ENCODE peak calls at places on chromosomes 6 and 20, in five cellular contexts. One of them, this sample, is unnamed.

GRCh38 chr20:4449977-4450715 is 271.6 kb upstream of the PRND start:
- DNase-seq in activated naive CD4-positive, alpha-beta T cell treated with anti-CD3 and anti-CD28 coated beads for 36 hours: no peak
- DNase-seq in IMR-90: peak; percentile 71
- DNase-seq in astrocyte: peak; percentile 47
- DNase-seq in stromal cell of bone marrow: no peak
- DNase-seq in this sample: peak; percentile 93

GRCh38 chr6:148711833-148712653 is 34.8 kb upstream of the UST start:
- DNase-seq in stromal cell of bone marrow: no peak
- DNase-seq in activated naive CD4-positive, alpha-beta T cell treated with anti-CD3 and anti-CD28 coated beads for 36 hours: no peak
- DNase-seq in astrocyte: peak; percentile 6
- DNase-seq in IMR-90: peak; percentile 57
- DNase-seq in this sample: no peak

GRCh38 chr20:61895016-61895415 is 170.7 kb downstream of the TAF4 start:
- DNase-seq in activated naive CD4-positive, alpha-beta T cell treated with anti-CD3 and anti-CD28 coated beads for 36 hours: no peak
- DNase-seq in stromal cell of bone marrow: no peak
- DNase-seq in astrocyte: no peak
- DNase-seq in IMR-90: no peak
- DNase-seq in this sample: no peak

GRCh38 chr20:49515588-49515987 is 33.1 kb upstream of the KCNB1 start:
- DNase-seq in IMR-90: no peak
- DNase-seq in stromal cell of bone marrow: no peak
- DNase-seq in astrocyte: no peak
- DNase-seq in activated naive CD4-positive, alpha-beta T cell treated with anti-CD3 and anti-CD28 coated beads for 36 hours: no peak
- DNase-seq in this sample: no peak

GRCh38 chr6:136959471-136959891 is 37.4 kb downstream of the SLC35D3 start:
- DNase-seq in IMR-90: no peak
- DNase-seq in astrocyte: no peak
- DNase-seq in stromal cell of bone marrow: no peak
- DNase-seq in activated naive CD4-positive, alpha-beta T cell treated with anti-CD3 and anti-CD28 coated beads for 36 hours: no peak
- DNase-seq in this sample: no peak

GRCh38 chr6:32922083-32922482 is 18.7 kb downstream of the HLA-DMB start:
- DNase-seq in activated naive CD4-positive, alpha-beta T cell treated with anti-CD3 and anti-CD28 coated beads for 36 hours: no peak
- DNase-seq in IMR-90: no peak
- DNase-seq in stromal cell of bone marrow: no peak
- DNase-seq in astrocyte: no peak
- DNase-seq in this sample: no peak

GRCh38 chr20:17710379-17711305 is 10.9 kb downstream of the BANF2 start:
- DNase-seq in astrocyte: no peak
- DNase-seq in stromal cell of bone marrow: no peak
- DNase-seq in activated naive CD4-positive, alpha-beta T cell treated with anti-CD3 and anti-CD28 coated beads for 36 hours: no peak
- DNase-seq in IMR-90: peak; percentile 34
- DNase-seq in this sample: peak; percentile 20

GRCh38 chr6:110338820-110339470 is 19.2 kb downstream of the METTL24 start:
- DNase-seq in astrocyte: no peak
- DNase-seq in stromal cell of bone marrow: no peak
- DNase-seq in activated naive CD4-positive, alpha-beta T cell treated with anti-CD3 and anti-CD28 coated beads for 36 hours: no peak
- DNase-seq in IMR-90: peak; percentile 37
- DNase-seq in this sample: peak; percentile 70

GRCh38 chr6:98487612-98488011 is 346.8 kb upstream of the POU3F2 start:
- DNase-seq in stromal cell of bone marrow: no peak
- DNase-seq in activated naive CD4-positive, alpha-beta T cell treated with anti-CD3 and anti-CD28 coated beads for 36 hours: no peak
- DNase-seq in IMR-90: no peak
- DNase-seq in astrocyte: no peak
- DNase-seq in this sample: no peak

GRCh38 chr6:105872244-105872643 is 213.9 kb upstream of the PRDM1 start:
- DNase-seq in IMR-90: peak; percentile 19
- DNase-seq in activated naive CD4-positive, alpha-beta T cell treated with anti-CD3 and anti-CD28 coated beads for 36 hours: no peak
- DNase-seq in stromal cell of bone marrow: no peak
- DNase-seq in astrocyte: no peak
- DNase-seq in this sample: no peak

GRCh38 chr20:57613481-57613921 is 6.7 kb downstream of the ZBP1 start:
- DNase-seq in activated naive CD4-positive, alpha-beta T cell treated with anti-CD3 and anti-CD28 coated beads for 36 hours: no peak
- DNase-seq in stromal cell of bone marrow: no peak
- DNase-seq in astrocyte: no peak
- DNase-seq in IMR-90: no peak
- DNase-seq in this sample: no peak

GRCh38 chr6:138086573-138087196 is 20.5 kb downstream of the PERP start:
- DNase-seq in stromal cell of bone marrow: no peak
- DNase-seq in IMR-90: peak; percentile 83
- DNase-seq in astrocyte: peak; percentile 73
- DNase-seq in activated naive CD4-positive, alpha-beta T cell treated with anti-CD3 and anti-CD28 coated beads for 36 hours: no peak
- DNase-seq in this sample: peak; percentile 92

GRCh38 chr6:123062645-123063044 is 66.6 kb downstream of the CLVS2 start:
- DNase-seq in astrocyte: no peak
- DNase-seq in stromal cell of bone marrow: no peak
- DNase-seq in IMR-90: no peak
- DNase-seq in activated naive CD4-positive, alpha-beta T cell treated with anti-CD3 and anti-CD28 coated beads for 36 hours: no peak
- DNase-seq in this sample: no peak

GRCh38 chr6:130147151-130147550 is 75.6 kb downstream of the SAMD3 start:
- DNase-seq in IMR-90: no peak
- DNase-seq in astrocyte: no peak
- DNase-seq in stromal cell of bone marrow: no peak
- DNase-seq in activated naive CD4-positive, alpha-beta T cell treated with anti-CD3 and anti-CD28 coated beads for 36 hours: no peak
- DNase-seq in this sample: no peak

GRCh38 chr6:25122622-25123237 is 156.4 kb upstream of the CARMIL1 start:
- DNase-seq in IMR-90: no peak
- DNase-seq in stromal cell of bone marrow: no peak
- DNase-seq in activated naive CD4-positive, alpha-beta T cell treated with anti-CD3 and anti-CD28 coated beads for 36 hours: no peak
- DNase-seq in astrocyte: no peak
- DNase-seq in this sample: no peak

GRCh38 chr6:12494161-12494560 is 204.0 kb downstream of the EDN1 start:
- DNase-seq in astrocyte: no peak
- DNase-seq in stromal cell of bone marrow: no peak
- DNase-seq in activated naive CD4-positive, alpha-beta T cell treated with anti-CD3 and anti-CD28 coated beads for 36 hours: no peak
- DNase-seq in IMR-90: no peak
- DNase-seq in this sample: no peak

GRCh38 chr6:6696867-6697531 is 108.5 kb downstream of the LY86 start:
- DNase-seq in activated naive CD4-positive, alpha-beta T cell treated with anti-CD3 and anti-CD28 coated beads for 36 hours: peak; percentile 65
- DNase-seq in stromal cell of bone marrow: no peak
- DNase-seq in astrocyte: peak; percentile 46
- DNase-seq in IMR-90: peak; percentile 65
- DNase-seq in this sample: peak; percentile 79

GRCh38 chr6:157832250-157832967 is 9.4 kb downstream of the SNX9 start:
- DNase-seq in activated naive CD4-positive, alpha-beta T cell treated with anti-CD3 and anti-CD28 coated beads for 36 hours: no peak
- DNase-seq in IMR-90: peak; percentile 56
- DNase-seq in astrocyte: peak; percentile 41
- DNase-seq in stromal cell of bone marrow: no peak
- DNase-seq in this sample: peak; percentile 44

GRCh38 chr20:63499333-63499969 is 568 bp upstream of the EEF1A2 start:
- DNase-seq in astrocyte: no peak
- DNase-seq in activated naive CD4-positive, alpha-beta T cell treated with anti-CD3 and anti-CD28 coated beads for 36 hours: no peak
- DNase-seq in IMR-90: no peak
- DNase-seq in stromal cell of bone marrow: no peak
- DNase-seq in this sample: no peak

GRCh38 chr6:169487579-169488205 is 214.1 kb downstream of the WDR27 start:
- DNase-seq in IMR-90: peak; percentile 13
- DNase-seq in activated naive CD4-positive, alpha-beta T cell treated with anti-CD3 and anti-CD28 coated beads for 36 hours: no peak
- DNase-seq in stromal cell of bone marrow: no peak
- DNase-seq in astrocyte: peak; percentile 26
- DNase-seq in this sample: peak; percentile 56

GRCh38 chr6:50826803-50827202 is 8.1 kb downstream of the TFAP2B start:
- DNase-seq in astrocyte: no peak
- DNase-seq in IMR-90: no peak
- DNase-seq in stromal cell of bone marrow: no peak
- DNase-seq in activated naive CD4-positive, alpha-beta T cell treated with anti-CD3 and anti-CD28 coated beads for 36 hours: no peak
- DNase-seq in this sample: no peak

GRCh38 chr6:167839755-167840154 is 13.0 kb downstream of the AFDN start:
- DNase-seq in IMR-90: no peak
- DNase-seq in activated naive CD4-positive, alpha-beta T cell treated with anti-CD3 and anti-CD28 coated beads for 36 hours: no peak
- DNase-seq in astrocyte: no peak
- DNase-seq in stromal cell of bone marrow: no peak
- DNase-seq in this sample: no peak

GRCh38 chr6:128422871-128423270 is 97.5 kb downstream of the PTPRK start:
- DNase-seq in astrocyte: no peak
- DNase-seq in activated naive CD4-positive, alpha-beta T cell treated with anti-CD3 and anti-CD28 coated beads for 36 hours: no peak
- DNase-seq in IMR-90: no peak
- DNase-seq in stromal cell of bone marrow: no peak
- DNase-seq in this sample: no peak

GRCh38 chr6:43948527-43949450 is 178.5 kb downstream of the MRPL14 start:
- DNase-seq in stromal cell of bone marrow: no peak
- DNase-seq in astrocyte: peak; percentile 84
- DNase-seq in activated naive CD4-positive, alpha-beta T cell treated with anti-CD3 and anti-CD28 coated beads for 36 hours: no peak
- DNase-seq in IMR-90: peak; percentile 55
- DNase-seq in this sample: peak; percentile 33

GRCh38 chr20:12201289-12201991 is 283.7 kb downstream of the BTBD3 start:
- DNase-seq in stromal cell of bone marrow: peak; percentile 20
- DNase-seq in IMR-90: peak; percentile 16
- DNase-seq in activated naive CD4-positive, alpha-beta T cell treated with anti-CD3 and anti-CD28 coated beads for 36 hours: no peak
- DNase-seq in astrocyte: no peak
- DNase-seq in this sample: peak; percentile 23

GRCh38 chr6:82842721-82843120 is 222.9 kb downstream of the UBE3D start:
- DNase-seq in stromal cell of bone marrow: peak; percentile 81
- DNase-seq in astrocyte: peak; percentile 93
- DNase-seq in IMR-90: peak; percentile 73
- DNase-seq in activated naive CD4-positive, alpha-beta T cell treated with anti-CD3 and anti-CD28 coated beads for 36 hours: no peak
- DNase-seq in this sample: peak; percentile 67

GRCh38 chr6:124997196-124997875 is 35.1 kb downstream of the RNF217 start:
- DNase-seq in activated naive CD4-positive, alpha-beta T cell treated with anti-CD3 and anti-CD28 coated beads for 36 hours: no peak
- DNase-seq in stromal cell of bone marrow: no peak
- DNase-seq in astrocyte: no peak
- DNase-seq in IMR-90: no peak
- DNase-seq in this sample: no peak

GRCh38 chr6:140269766-140270165 is 895.3 kb upstream of the CITED2 start:
- DNase-seq in astrocyte: peak; percentile 43
- DNase-seq in IMR-90: no peak
- DNase-seq in stromal cell of bone marrow: no peak
- DNase-seq in activated naive CD4-positive, alpha-beta T cell treated with anti-CD3 and anti-CD28 coated beads for 36 hours: no peak
- DNase-seq in this sample: no peak

GRCh38 chr20:60424267-60424904 is 466.2 kb downstream of the CDH26 start:
- DNase-seq in IMR-90: peak; percentile 3
- DNase-seq in activated naive CD4-positive, alpha-beta T cell treated with anti-CD3 and anti-CD28 coated beads for 36 hours: no peak
- DNase-seq in astrocyte: no peak
- DNase-seq in stromal cell of bone marrow: peak; percentile 9
- DNase-seq in this sample: no peak

GRCh38 chr20:62832951-62833391 is 16.1 kb downstream of the COL9A3 start:
- DNase-seq in IMR-90: no peak
- DNase-seq in activated naive CD4-positive, alpha-beta T cell treated with anti-CD3 and anti-CD28 coated beads for 36 hours: no peak
- DNase-seq in astrocyte: no peak
- DNase-seq in stromal cell of bone marrow: no peak
- DNase-seq in this sample: no peak

GRCh38 chr20:58003525-58003924 is 224.9 kb downstream of the ANKRD60 start:
- DNase-seq in stromal cell of bone marrow: no peak
- DNase-seq in astrocyte: no peak
- DNase-seq in activated naive CD4-positive, alpha-beta T cell treated with anti-CD3 and anti-CD28 coated beads for 36 hours: no peak
- DNase-seq in IMR-90: no peak
- DNase-seq in this sample: no peak

GRCh38 chr6:134938896-134939295 is 11.0 kb downstream of the ALDH8A1 start:
- DNase-seq in stromal cell of bone marrow: no peak
- DNase-seq in IMR-90: peak; percentile 72
- DNase-seq in activated naive CD4-positive, alpha-beta T cell treated with anti-CD3 and anti-CD28 coated beads for 36 hours: peak; percentile 85
- DNase-seq in astrocyte: peak; percentile 4
- DNase-seq in this sample: no peak

GRCh38 chr6:45917439-45917838 is 98.2 kb downstream of the CLIC5 start:
- DNase-seq in activated naive CD4-positive, alpha-beta T cell treated with anti-CD3 and anti-CD28 coated beads for 36 hours: no peak
- DNase-seq in IMR-90: no peak
- DNase-seq in stromal cell of bone marrow: no peak
- DNase-seq in astrocyte: no peak
- DNase-seq in this sample: no peak

This sample was measured in choroid plexus epithelial cell.